ENCODE peak calls at places on chromosome 10, in seven cellular contexts. N is adrenal gland, T is stomach, Q is NB4, E is GM10248, P is WERI-Rb-1, D is upper lobe of right lung. K is an unnamed sample.

GRCh38 chr10:7312179-7312857 is 98.5 kb downstream of the SFMBT2 start:
- DNase-seq in N (no peak), T (no peak), Q (no peak), E (no peak), P (no peak), D (no peak), K (no peak)

GRCh38 chr10:26566525-26567348 is 128.6 kb downstream of the APBB1IP start:
- DNase-seq in N (peak), T (no peak), Q (no peak), E (no peak), P (peak), D (no peak), K (peak)

GRCh38 chr10:62903828-62904227 is 87.7 kb upstream of the EGR2 start:
- DNase-seq in N (peak), T (no peak), Q (peak), E (no peak), P (no peak), D (no peak), K (no peak)

GRCh38 chr10:70656489-70656888 is 15.8 kb upstream of the ADAMTS14 start:
- DNase-seq in N (no peak), T (no peak), Q (peak), E (peak), P (no peak), D (peak), K (no peak)

GRCh38 chr10:91163709-91164474 is 56.6 kb upstream of the PCGF5 start:
- DNase-seq in N (peak), T (peak), Q (peak), E (peak), P (peak), D (peak), K (peak)

GRCh38 chr10:78028438-78029293 is 649 bp downstream of the POLR3A start:
- DNase-seq in N (peak), T (no peak), Q (peak), E (no peak), P (peak), D (no peak), K (peak)

GRCh38 chr10:114767101-114767588 is 54.4 kb upstream of the FHIP2A start:
- DNase-seq in N (peak), T (no peak), Q (no peak), E (no peak), P (no peak), D (no peak), K (no peak)

GRCh38 chr10:50381637-50382036 is 130.3 kb upstream of the ASAH2 start:
- DNase-seq in N (peak), T (no peak), Q (no peak), E (no peak), P (no peak), D (no peak), K (no peak)

GRCh38 chr10:24518981-24519597 is 204.6 kb downstream of the ARHGAP21 start:
- DNase-seq in N (peak), T (peak), Q (peak), E (peak), P (peak), D (no peak), K (peak)

GRCh38 chr10:6445671-6446278 is 134.3 kb downstream of the PRKCQ start:
- DNase-seq in N (peak), T (peak), Q (peak), E (peak), P (peak), D (no peak), K (peak)

DNA sequence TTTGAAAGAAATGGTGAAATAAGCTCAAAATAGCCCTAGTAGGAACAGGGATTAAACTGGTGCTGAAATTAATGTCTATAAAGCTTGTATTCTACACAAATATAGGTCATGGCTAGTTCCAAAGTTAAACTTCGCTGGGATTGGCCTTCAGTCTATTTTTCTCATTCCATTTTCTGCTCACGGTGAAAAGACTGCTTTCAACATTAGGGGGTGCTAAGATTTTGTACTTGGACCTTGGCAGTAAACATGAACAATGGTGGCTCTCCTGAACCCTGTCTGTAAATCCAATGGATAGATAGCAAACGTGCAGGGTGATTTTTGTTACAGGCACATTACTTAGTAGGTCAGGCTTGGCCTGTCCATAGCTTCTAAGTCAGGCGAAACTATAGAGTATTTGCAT is 36.0 kb upstream of the RSU1 start:
- DNase-seq in N (no peak), T (no peak), Q (peak), E (no peak), P (no peak), D (no peak), K (no peak)
- TF ChIP-seq CTCF in N (peak), T (no peak), Q (no peak), E (peak), P (peak), D (no peak), K (peak)

GRCh38 chr10:10911035-10911434 is 106.6 kb upstream of the CELF2 start:
- DNase-seq in N (no peak), T (no peak), Q (no peak), E (no peak), P (no peak), D (no peak), K (no peak)

GRCh38 chr10:10910634-10911033 is 107.0 kb upstream of the CELF2 start:
- DNase-seq in N (no peak), T (no peak), Q (no peak), E (no peak), P (no peak), D (no peak), K (no peak)

GRCh38 chr10:10914129-10914528 is 103.5 kb upstream of the CELF2 start:
- DNase-seq in N (no peak), T (no peak), Q (no peak), E (no peak), P (no peak), D (no peak), K (no peak)

GRCh38 chr10:10915215-10915614 is 102.5 kb upstream of the CELF2 start:
- DNase-seq in N (no peak), T (no peak), Q (no peak), E (no peak), P (no peak), D (no peak), K (no peak)

DNA sequence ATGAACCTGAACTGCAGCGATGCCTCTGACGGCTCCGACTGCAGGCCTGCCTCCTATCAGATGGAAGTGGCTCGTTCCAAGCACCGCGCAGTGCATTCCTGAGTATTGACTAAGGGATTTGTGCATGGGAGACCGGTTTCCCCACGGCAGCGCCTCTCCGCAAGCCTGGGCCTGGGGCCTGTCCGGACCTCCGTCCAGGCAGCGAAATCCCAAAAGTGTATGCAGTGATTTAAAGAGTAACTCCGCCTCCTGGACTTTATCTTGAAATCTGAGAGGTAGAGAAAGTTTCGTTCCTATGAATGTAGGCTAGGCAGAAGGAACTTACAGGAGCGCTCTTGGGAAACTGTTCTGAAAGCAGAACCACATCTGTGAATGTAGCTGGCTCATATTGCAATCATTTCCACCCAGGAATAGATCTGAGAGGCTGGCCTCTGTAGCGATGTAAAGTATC is 106.2 kb upstream of the CELF2 start:
- DNase-seq in N (peak), T (peak), Q (no peak), E (no peak), P (no peak), D (peak), K (peak)
- TF ChIP-seq CTCF in N (no peak), T (no peak), Q (no peak), E (no peak), P (no peak), D (no peak), K (no peak)

DNA sequence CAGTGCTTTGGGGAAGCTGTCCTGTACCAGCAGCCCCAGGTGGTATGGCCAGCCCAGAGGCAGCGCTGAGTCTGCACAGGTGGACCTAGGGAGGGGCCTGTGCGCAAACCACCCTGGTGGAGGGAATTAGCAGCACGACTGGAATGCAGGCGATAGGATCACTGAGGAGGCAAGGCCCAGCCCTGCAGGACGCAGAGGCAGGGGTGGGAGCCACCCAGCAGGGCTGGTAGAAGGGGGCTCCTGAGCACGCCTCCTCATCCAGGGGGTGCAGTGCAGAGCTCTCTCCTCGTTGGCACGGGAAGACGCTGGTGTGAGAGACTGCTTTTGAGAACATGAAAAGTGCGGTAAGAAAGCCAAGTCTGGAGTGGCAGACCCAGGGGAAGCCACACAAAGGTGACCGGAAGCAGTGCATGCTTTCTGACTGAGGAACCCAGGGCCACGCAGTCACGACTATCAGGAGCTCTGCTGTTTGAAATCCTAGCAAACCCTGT is 6.0 kb downstream of the FXYD4 start:
- DNase-seq in N (no peak), T (peak), Q (no peak), E (no peak), P (peak), D (peak), K (no peak)
- TF ChIP-seq CTCF in N (no peak), T (no peak), Q (no peak), E (no peak), P (peak), D (peak), K (no peak)

DNA sequence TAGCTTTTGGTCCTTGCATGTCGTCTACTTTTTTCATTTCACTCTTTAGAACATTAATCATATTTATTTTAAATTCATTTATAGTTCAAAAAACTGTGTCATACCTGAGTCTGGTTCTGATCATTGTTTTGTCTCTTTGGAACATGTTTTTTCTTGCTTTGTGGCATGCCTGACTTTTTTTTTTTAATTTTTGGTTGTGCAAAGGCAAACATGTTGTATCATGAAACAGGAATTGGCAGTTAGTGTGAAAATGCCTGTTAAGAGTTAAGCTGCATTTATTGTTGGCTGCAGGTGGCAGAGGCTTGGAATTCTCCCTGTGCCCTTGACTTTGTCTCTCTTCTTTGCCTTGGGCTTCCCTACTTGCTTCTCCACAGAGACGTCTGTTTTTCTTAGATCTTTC is 525.0 kb upstream of the ADARB2 start:
- DNase-seq in N (no peak), T (no peak), Q (no peak), E (no peak), P (no peak), D (no peak), K (no peak)
- TF ChIP-seq CTCF in N (no peak), T (no peak), Q (no peak), E (no peak), P (no peak), D (no peak), K (no peak)

DNA sequence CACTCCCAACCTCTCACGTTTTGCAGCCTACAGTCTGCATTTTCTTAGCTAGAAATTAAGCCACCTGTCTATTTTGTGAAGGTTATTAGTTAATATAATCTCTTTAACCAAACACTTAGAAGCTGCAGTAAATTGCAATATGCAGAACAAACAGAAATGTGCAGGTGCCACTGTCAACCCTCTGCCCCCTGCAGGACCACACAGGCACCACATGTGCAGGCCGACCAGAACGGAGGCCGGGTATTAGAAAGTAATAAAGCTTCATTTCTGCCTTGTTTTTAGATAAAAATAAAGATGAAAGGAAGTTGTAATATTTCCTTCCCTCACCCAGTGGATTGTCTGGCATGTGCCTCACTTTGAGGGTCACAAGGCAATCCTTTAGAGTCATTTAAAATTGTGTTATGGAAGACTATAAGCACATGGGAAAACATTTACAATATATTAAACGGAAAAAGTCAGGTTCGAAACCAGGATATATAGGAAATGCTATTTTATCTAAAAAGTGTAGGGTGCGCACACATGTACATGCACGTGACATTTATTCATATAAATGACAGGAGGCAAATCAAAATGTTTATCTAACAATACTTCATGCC is 158.2 kb downstream of the ARHGAP12 start:
- DNase-seq in N (peak), T (peak), Q (peak), E (peak), P (peak), D (peak), K (peak)
- TF ChIP-seq CTCF in N (peak), T (peak), Q (peak), E (peak), P (peak), D (peak), K (peak)

K was measured in glutamatergic neuron.